ENCODE peak calls at places on chromosomes 16 and 17, in seven cellular contexts. J is right lobe of liver, A is GM12891, Z is Peyer's patch, H is HCT116, W is prostate gland, V is A549. P is an unnamed sample.

GRCh38 chr17:39208136-39208535 is 8.1 kb downstream of the RPL19 start:
- DNase-seq in J (no peak), Z (peak), H (no peak), A (no peak), W (no peak), V (no peak), P (no peak)

GRCh38 chr17:42832213-42832933 is 824 bp upstream of the PSME3 start:
- DNase-seq in Z (no peak), W (no peak), V (peak), J (no peak), A (no peak), H (no peak), P (no peak)

GRCh38 chr17:80817861-80818260 is 173.8 kb upstream of the CHMP6 start:
- DNase-seq in J (no peak), H (no peak), A (no peak), W (no peak), V (no peak), Z (no peak), P (peak)

GRCh38 chr17:2253768-2254406 is 49.7 kb downstream of the SMG6 start:
- DNase-seq in J (no peak), H (no peak), W (no peak), Z (no peak), A (peak), V (no peak), P (no peak)

GRCh38 chr17:63150994-63151464 is 185.0 kb downstream of the TANC2 start:
- DNase-seq in Z (no peak), W (no peak), H (no peak), J (no peak), V (no peak), A (no peak), P (no peak)

GRCh38 chr17:19000531-19001011 is 4.0 kb downstream of the FAM83G start:
- DNase-seq in A (no peak), Z (no peak), V (peak), J (no peak), H (no peak), W (no peak), P (peak)

GRCh38 chr17:3007651-3008121 is 55.7 kb downstream of the OR1D5 start:
- DNase-seq in V (no peak), Z (no peak), H (no peak), W (no peak), A (no peak), J (no peak), P (no peak)

GRCh38 chr17:78257810-78258322 is 26.4 kb downstream of the TMEM235 start:
- DNase-seq in V (no peak), A (no peak), J (peak), Z (peak), W (no peak), H (no peak), P (no peak)

GRCh38 chr17:59842901-59843652 is 49.7 kb downstream of the TUBD1 start:
- DNase-seq in V (peak), Z (no peak), J (no peak), A (no peak), H (peak), W (peak), P (no peak)

GRCh38 chr17:29138991-29139682 is 41.1 kb downstream of the MYO18A start:
- DNase-seq in A (no peak), W (no peak), J (no peak), Z (peak), H (no peak), V (no peak), P (no peak)

GRCh38 chr17:54883939-54884338 is 16.7 kb upstream of the TOM1L1 start:
- DNase-seq in Z (no peak), A (no peak), V (no peak), J (no peak), W (no peak), H (no peak), P (no peak)

GRCh38 chr16:1906052-1906845 is 12.0 kb downstream of the HS3ST6 start:
- DNase-seq in H (no peak), V (no peak), J (no peak), Z (no peak), W (no peak), A (no peak), P (no peak)

GRCh38 chr16:85935957-85936760 is 37.2 kb downstream of the IRF8 start:
- DNase-seq in Z (peak), V (no peak), W (no peak), J (no peak), A (peak), H (no peak), P (no peak)

GRCh38 chr17:82873521-82873920 is 33.7 kb upstream of the ZNF750 start:
- DNase-seq in W (no peak), V (no peak), J (no peak), H (no peak), A (no peak), Z (no peak), P (no peak)

GRCh38 chr17:80884811-80885210 is 106.8 kb upstream of the CHMP6 start:
- DNase-seq in Z (no peak), H (no peak), A (no peak), J (no peak), V (no peak), W (no peak), P (no peak)

DNA sequence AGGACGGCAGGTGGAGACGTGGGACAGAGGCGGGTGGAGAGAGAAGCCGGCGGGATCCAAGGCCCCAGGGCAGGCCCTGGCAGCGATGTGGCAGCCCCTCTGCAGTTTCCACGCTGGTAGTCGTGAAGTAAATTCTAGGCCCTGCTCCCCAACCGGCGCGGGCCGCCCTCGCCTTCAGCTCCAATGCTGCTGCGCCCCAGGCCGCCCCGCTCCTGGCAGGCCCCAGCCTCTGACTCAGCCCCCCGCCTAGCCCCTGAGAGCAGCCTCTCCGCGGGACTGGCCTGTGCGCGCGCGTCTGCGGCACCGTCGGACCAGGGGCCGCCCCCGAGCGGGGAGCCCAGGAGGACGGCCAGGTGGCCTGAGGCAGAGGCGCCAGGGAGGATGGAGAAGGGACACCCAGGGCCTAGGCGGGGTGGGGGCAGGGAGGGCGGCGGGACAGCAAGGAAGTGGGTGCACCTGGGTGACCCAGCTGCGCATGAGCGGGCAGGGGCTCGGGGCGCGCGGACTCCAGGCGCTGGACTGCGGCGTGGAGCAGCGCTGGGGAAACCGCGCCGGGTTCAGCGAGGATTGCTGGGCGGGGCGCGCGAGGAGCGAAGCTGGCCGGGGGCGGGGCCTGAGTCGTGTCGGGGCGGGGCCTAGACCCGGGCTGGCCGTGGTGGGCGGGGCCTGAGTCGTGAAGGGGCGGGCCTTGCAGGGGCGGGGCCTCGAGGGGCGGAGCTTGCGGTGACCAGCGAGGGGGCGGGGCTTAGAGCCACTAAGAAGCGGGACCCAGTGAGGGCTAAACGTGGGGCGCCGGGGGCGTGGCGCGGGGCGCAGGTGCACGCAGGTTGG is 29.6 kb downstream of the ZNF778 start:
- DNase-seq in A (peak), W (peak), V (peak), H (peak), J (peak), Z (peak), P (peak)
- TF ChIP-seq POLR2A in A (no peak), W (no peak), V (peak), H (peak), J (no peak), Z (no peak), P (no peak)

GRCh38 chr17:8155341-8156173 is 3.4 kb upstream of the PER1 start:
- DNase-seq in Z (no peak), V (no peak), H (no peak), W (peak), A (no peak), J (no peak), P (no peak)
- TF ChIP-seq POLR2A in Z (no peak), V (no peak), H (no peak), W (peak), A (no peak), J (no peak), P (no peak)

GRCh38 chr16:82047374-82047773 is 12.3 kb downstream of the HSD17B2 start:
- DNase-seq in W (no peak), A (no peak), Z (no peak), H (no peak), J (no peak), V (no peak), P (no peak)
- TF ChIP-seq POLR2A in W (no peak), A (no peak), Z (no peak), H (no peak), J (no peak), V (no peak), P (no peak)

GRCh38 chr16:27526169-27526568 is 23.5 kb downstream of the GTF3C1 start:
- DNase-seq in H (no peak), A (no peak), J (no peak), Z (no peak), V (peak), W (no peak), P (no peak)

GRCh38 chr16:27516360-27516759 is 33.4 kb downstream of the GTF3C1 start:
- DNase-seq in A (no peak), H (no peak), V (no peak), W (no peak), J (no peak), Z (no peak), P (no peak)

GRCh38 chr16:27522173-27522707 is 27.5 kb downstream of the GTF3C1 start:
- DNase-seq in J (no peak), W (no peak), V (no peak), H (no peak), A (no peak), Z (no peak), P (no peak)

GRCh38 chr16:27518226-27518625 is 31.5 kb downstream of the GTF3C1 start:
- DNase-seq in W (peak), A (no peak), H (no peak), V (no peak), Z (no peak), J (no peak), P (no peak)

DNA sequence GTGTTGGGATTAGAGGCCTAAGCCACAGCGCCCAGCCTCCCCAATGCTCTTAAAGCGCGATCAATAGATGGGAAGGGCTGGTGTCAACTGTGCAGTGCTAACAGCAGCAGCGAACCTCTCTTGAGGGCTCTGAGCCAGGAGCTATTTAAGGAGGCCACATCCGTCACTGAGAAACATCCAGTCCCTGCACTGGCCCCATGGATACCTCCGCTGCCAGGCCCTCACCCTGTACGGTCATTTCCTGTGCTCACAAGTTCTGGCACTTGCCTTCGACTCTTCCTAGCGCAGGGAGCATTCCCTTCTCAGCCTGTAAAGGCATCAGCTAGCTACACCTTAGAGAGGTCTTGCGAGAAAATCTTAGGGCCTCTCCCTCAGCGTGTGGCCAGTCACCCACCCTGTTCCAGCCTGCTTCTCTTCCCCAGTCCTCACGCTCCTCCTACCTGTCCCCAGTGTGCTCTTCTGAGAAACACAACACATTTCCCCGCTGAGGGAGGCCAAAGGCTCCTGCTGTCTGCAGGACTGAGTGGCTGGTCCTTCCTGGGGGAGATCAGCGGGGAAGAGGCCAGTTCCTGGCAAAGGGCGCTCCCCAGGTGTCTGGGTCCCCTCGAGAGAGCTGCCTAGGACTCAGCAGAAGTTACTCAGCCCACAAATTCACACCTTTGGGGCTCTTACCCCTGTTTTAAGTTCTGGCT is 28.6 kb downstream of the GTF3C1 start:
- DNase-seq in H (no peak), J (peak), Z (no peak), V (no peak), A (no peak), W (no peak), P (no peak)
- TF ChIP-seq POLR2A in H (no peak), J (no peak), Z (no peak), V (no peak), A (no peak), W (no peak), P (no peak)